ENCODE peak calls at places on chromosomes 16 and 17, in seven cellular contexts. A is stomach; N is colonic mucosa; L is effector memory CD4-positive, alpha-beta T cell; M is fibroblast of lung; K is pancreas; J is MM.1S. E is an unnamed sample. For H3K36me3, the result is how much of the 10 kb centered on the place peaks cover.

GRCh38 chr16:86925067-86925791 is 346.9 kb downstream of the FOXL1 start:
- DNase-seq in K (no peak), M (peak), L (no peak), A (no peak), J (no peak), N (no peak), E (no peak)

GRCh38 chr16:88934066-88934667 is 42.8 kb downstream of the CBFA2T3 start:
- DNase-seq in N (no peak), L (no peak), M (no peak), J (no peak), A (no peak), K (peak), E (no peak)

GRCh38 chr16:61721561-61721960 is 314.7 kb downstream of the CDH8 start:
- DNase-seq in J (no peak), L (no peak), N (no peak), A (no peak), M (no peak), K (no peak), E (no peak)

GRCh38 chr17:17682293-17682736 is 1.1 kb downstream of the RAI1 start:
- DNase-seq in M (peak), L (peak), K (peak), J (peak), N (peak), A (peak), E (no peak)

GRCh38 chr16:19285431-19285830 is at the start of gene CLEC19A:
- DNase-seq in L (no peak), N (no peak), K (no peak), J (no peak), A (no peak), M (no peak), E (no peak)

GRCh38 chr16:59632266-59632855 is 898.2 kb upstream of the GOT2 start:
- DNase-seq in J (no peak), A (no peak), K (no peak), L (no peak), M (peak), N (no peak), E (no peak)

GRCh38 chr17:39174907-39175694 is 9.1 kb upstream of the ARL5C start:
- DNase-seq in N (peak), M (peak), L (peak), A (peak), K (peak), J (peak), E (peak)

GRCh38 chr16:57601801-57602478 is 26.5 kb upstream of the ADGRG1 start:
- DNase-seq in N (no peak), M (peak), J (peak), K (no peak), A (no peak), L (no peak), E (peak)

GRCh38 chr17:76696763-76697701 is 13.7 kb downstream of the MXRA7 start:
- DNase-seq in N (no peak), M (peak), L (no peak), K (no peak), J (no peak), A (no peak), E (no peak)

GRCh38 chr17:74795327-74796020 is 19.3 kb upstream of the NAT9 start:
- DNase-seq in M (no peak), A (no peak), N (no peak), K (no peak), J (no peak), L (no peak), E (no peak)

GRCh38 chr17:2701996-2702741 is 9.4 kb downstream of the CLUH start:
- DNase-seq in N (no peak), K (peak), A (no peak), M (no peak), L (no peak), J (no peak), E (peak)
- H3K27ac ChIP-seq in N (no peak), K (no peak), A (no peak), M (no peak), L (no peak), J (no peak), E (no peak)

DNA sequence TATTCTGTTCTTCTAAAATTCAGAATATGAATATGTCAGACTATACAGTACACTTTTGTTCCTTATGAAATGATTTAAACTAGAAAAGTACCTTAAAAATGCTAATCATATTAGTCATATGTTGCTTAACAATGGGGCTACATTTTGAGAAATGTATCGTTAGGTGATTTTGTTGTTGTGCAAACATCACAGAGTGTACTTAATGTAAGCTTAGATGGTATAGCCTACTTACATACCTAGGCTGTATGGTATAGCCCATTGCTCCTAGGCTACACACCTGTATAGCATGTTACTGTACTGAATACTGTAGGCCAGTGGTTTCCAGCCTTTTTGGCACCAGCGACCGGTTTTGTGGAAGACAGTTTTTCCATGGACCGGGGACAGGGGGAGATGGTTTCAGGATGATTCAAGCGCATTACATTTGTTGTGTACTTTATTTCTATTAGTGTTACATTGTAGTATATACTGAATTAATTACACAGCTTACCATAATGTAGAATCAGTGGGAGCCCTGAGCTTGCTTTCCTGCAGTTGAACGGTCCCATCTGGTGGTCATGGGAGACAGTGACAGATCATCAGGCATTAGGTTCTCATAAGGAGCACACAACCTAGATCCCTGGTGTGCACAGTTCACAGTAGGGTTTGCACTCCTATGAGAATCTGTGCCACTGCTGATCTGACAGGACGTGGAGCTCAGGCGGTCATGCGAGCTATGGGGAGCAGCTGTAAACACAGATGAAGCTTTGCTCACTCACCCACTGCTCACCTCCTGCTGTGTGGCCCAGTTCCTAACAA is 35.0 kb upstream of the MRC2 start:
- DNase-seq in J (no peak), N (no peak), A (no peak), K (no peak), L (no peak), M (peak), E (no peak)
- H3K36me3 ChIP-seq in J (under half), N (under half), A (half or more), K (under half), L (under half), M (under half), E (under half)

GRCh38 chr16:50696126-50696525 is 2.7 kb downstream of the NOD2 start:
- DNase-seq in J (no peak), K (no peak), N (no peak), L (no peak), A (no peak), M (no peak), E (no peak)
- H3K27ac ChIP-seq in J (peak), K (no peak), N (peak), L (peak), A (peak), M (no peak), E (peak)

DNA sequence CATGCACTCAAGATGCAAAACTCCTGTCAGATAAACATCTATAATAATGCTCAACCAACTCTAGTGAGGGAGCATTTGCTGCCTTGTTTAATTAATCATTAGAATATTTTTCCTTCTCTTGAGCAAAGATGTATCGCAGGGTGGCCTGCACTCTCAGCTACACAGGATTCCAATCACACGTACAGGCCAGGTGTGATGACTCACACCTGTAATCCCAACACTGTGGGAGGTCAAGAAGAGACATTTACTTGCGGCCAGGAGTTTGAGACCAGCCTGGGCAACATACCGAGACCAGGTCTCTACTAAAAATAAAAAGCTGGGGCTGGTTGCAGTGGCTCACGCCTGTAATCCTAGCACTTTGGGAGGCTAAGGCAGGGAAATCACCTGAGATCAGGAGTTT is 49.1 kb downstream of the ARHGAP17 start:
- DNase-seq in A (no peak), J (no peak), K (no peak), N (no peak), L (no peak), M (no peak), E (no peak)
- H3K36me3 ChIP-seq in A (half or more), J (under half), K (half or more), N (under half), L (half or more), M (under half), E (half or more)

DNA sequence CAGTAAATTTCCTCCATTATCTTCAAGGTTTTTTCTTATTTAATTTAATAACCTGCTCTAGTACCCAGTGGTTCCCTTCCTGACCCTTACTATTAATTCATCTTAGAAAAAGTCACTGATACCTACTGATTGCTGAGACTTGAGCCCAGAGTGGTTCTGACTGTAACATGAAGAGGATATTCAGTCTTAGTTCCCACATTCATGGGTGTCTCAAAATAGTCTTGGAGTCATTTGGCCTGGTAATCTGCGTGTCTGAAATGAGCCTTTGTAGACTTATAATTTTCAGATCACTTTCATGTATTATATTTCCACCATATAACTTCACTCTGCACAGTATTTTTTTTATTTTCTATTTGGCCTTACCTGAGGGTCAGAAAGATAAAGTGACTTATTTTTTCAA is 732.0 kb upstream of the KIF2B start:
- DNase-seq in J (no peak), A (no peak), N (no peak), L (no peak), K (no peak), M (no peak), E (no peak)
- H3K27ac ChIP-seq in J (no peak), A (no peak), N (no peak), L (no peak), K (no peak), M (no peak), E (no peak)

DNA sequence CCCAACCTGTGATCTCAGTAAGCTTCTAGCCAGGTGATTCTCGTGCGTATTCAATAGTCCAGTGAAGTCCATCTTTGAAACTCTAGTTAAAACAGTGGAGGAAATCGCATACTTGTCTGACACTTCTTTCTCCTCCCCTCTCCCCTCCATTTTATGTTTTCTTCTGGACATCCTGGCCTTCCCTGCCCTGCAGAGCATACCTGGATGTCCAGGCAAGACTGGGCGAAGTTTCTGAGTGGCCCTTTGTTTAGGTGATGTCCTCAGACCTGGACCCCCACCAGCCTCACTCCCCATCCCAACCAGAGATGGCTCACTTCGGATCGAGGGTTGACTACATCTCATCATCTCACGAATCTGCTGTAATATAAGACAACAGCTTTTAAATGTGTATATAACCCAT is 65.7 kb downstream of the CCDC182 start:
- DNase-seq in A (no peak), N (peak), M (no peak), J (no peak), K (no peak), L (no peak), E (peak)
- H3K36me3 ChIP-seq in A (under half), N (under half), M (under half), J (under half), K (under half), L (under half), E (under half)

DNA sequence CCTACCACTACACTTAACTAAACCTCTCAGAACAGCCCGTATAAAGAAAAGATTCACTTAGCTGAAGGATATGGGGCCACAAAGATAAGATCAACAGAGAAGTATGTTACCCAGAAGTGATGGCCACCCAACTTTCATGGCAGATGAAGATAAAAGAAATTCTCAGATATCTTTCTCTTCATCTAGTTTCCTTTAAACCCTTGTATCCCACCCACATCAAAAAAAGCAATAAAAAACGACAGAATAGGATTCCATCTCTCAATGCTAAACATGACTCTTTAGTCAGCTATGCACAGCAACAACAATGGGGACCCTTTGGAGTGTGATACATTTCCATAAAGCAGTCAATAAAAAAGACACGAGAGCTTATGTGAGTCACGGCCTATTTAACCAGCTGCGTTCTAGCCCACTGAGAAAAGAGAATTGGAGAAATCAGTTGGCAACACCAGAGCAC is 86.6 kb downstream of the SNX11 start:
- DNase-seq in M (peak), N (no peak), K (no peak), A (no peak), J (no peak), L (no peak), E (no peak)
- H3K27ac ChIP-seq in M (no peak), N (no peak), K (no peak), A (no peak), J (no peak), L (no peak), E (no peak)

GRCh38 chr16:17154981-17155380 is 315.8 kb downstream of the XYLT1 start:
- DNase-seq in L (no peak), K (no peak), J (no peak), A (no peak), N (no peak), M (no peak), E (no peak)
- H3K36me3 ChIP-seq in L (under half), K (under half), J (under half), A (under half), N (under half), M (under half), E (under half)

DNA sequence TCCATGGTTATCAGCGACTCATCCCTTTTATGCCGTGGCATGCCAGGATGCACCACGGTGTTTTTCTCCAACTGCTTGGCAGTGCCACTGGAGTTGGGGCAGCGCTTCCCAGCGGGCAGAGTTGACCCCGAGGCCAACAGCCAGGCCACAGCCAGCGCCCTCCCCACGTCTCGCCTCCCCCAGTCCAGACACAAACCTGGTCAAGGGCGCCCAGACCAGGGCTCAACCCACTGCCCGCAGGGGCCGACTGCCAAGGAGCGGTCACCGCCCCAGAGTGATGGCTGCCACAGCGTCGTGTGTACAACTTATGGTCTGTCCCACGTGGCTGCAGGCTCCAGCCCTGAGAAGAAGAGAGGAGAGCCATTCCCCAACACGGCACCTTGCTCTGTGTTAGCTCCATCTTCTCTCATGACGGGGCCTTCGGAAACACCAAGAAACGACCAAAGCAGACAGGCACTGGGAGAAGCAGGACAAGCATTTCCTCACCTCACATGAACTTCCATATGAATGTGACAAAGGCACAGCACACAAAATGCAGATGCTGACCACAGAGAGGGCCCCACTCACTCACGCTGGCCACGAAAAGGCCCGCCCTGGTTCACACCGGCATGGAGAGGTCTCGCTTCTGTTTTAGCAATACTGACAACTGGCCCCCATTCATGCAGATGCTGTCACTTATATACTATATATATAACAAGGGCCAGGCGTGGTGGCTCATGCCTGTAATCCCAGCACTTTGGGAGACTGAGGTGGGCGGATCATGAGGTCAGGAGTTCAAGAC is 27.0 kb downstream of the AXIN1 start:
- DNase-seq in L (no peak), K (no peak), J (no peak), N (no peak), A (no peak), M (no peak), E (no peak)
- H3K27ac ChIP-seq in L (peak), K (no peak), J (no peak), N (peak), A (peak), M (no peak), E (no peak)

GRCh38 chr16:27462846-27463682 is 61.1 kb downstream of the IL21R start:
- DNase-seq in K (no peak), M (no peak), A (no peak), N (no peak), L (no peak), J (no peak), E (no peak)

GRCh38 chr16:27460213-27460612 is 58.2 kb downstream of the IL21R start:
- DNase-seq in M (no peak), L (no peak), A (no peak), K (no peak), N (no peak), J (no peak), E (no peak)

GRCh38 chr16:27462200-27462845 is 60.3 kb downstream of the IL21R start:
- DNase-seq in A (no peak), J (no peak), M (no peak), N (no peak), L (no peak), K (no peak), E (no peak)

GRCh38 chr16:27460663-27461482 is 58.9 kb downstream of the IL21R start:
- DNase-seq in L (no peak), N (no peak), J (no peak), A (no peak), K (no peak), M (peak), E (no peak)

GRCh38 chr16:27461483-27462171 is 59.7 kb downstream of the IL21R start:
- DNase-seq in A (no peak), J (no peak), M (peak), K (no peak), N (no peak), L (no peak), E (no peak)
- H3K36me3 ChIP-seq in A (half or more), J (under half), M (under half), K (half or more), N (under half), L (under half), E (half or more)